ENCODE peak calls at places on chromosomes 2 and 18, in nine cellular contexts. R, Z, Y, D, B, W, H, X and A are unnamed samples.

GRCh38 chr18:377088-377487 is 109.2 kb upstream of the THOC1 start:
- DNase-seq in B (no peak), X (no peak), R (no peak), D (no peak), W (no peak), Y (no peak), H (no peak), Z (no peak), A (no peak)

GRCh38 chr2:226554726-226555125 is 244.9 kb downstream of the IRS1 start:
- DNase-seq in W (no peak), B (no peak), H (no peak), X (no peak), Y (peak; percentile 12), Z (no peak), D (peak; percentile 43), R (no peak), A (no peak)

GRCh38 chr2:190648289-190649034 is 421 bp upstream of the NAB1 start:
- DNase-seq in Y (peak; percentile 96), W (peak; percentile 43), R (peak; percentile 89), X (peak; percentile 77), Z (peak; percentile 65), D (peak; percentile 81), H (peak; percentile 96), B (peak; percentile 93), A (peak; percentile 56)

GRCh38 chr2:235421618-235422017 is 72.2 kb upstream of the AGAP1 start:
- DNase-seq in Z (peak; percentile 42), D (no peak), R (no peak), Y (no peak), W (no peak), H (no peak), X (no peak), B (no peak), A (no peak)

GRCh38 chr2:221981918-221982317 is 316.9 kb downstream of the PAX3 start:
- DNase-seq in D (no peak), R (no peak), X (no peak), B (no peak), H (no peak), Y (no peak), W (no peak), Z (no peak), A (no peak)

GRCh38 chr2:60555066-60555793 is 1.8 kb upstream of the BCL11A start:
- DNase-seq in X (peak; percentile 81), Y (peak; percentile 82), W (no peak), B (peak; percentile 72), Z (no peak), H (no peak), D (peak; percentile 51), R (no peak), A (peak; percentile 88)

GRCh38 chr2:240205348-240205747 is 64.9 kb upstream of the OTOS start:
- DNase-seq in B (no peak), Z (peak; percentile 64), H (peak; percentile 13), R (no peak), Y (peak; percentile 36), X (peak; percentile 7), W (peak; percentile 16), D (peak; percentile 82), A (no peak)

GRCh38 chr2:86223682-86224560 is 24.7 kb downstream of the MRPL35 start:
- DNase-seq in Z (no peak), D (peak; percentile 52), H (no peak), W (no peak), Y (peak; percentile 29), B (no peak), R (no peak), X (no peak), A (no peak)

GRCh38 chr18:24850532-24850931 is 390.1 kb downstream of the HRH4 start:
- DNase-seq in Y (no peak), B (no peak), W (no peak), Z (no peak), X (no peak), D (no peak), H (no peak), R (no peak), A (no peak)

GRCh38 chr2:239278361-239278760 is 122.5 kb downstream of the HDAC4 start:
- DNase-seq in Z (no peak), X (no peak), D (no peak), R (no peak), Y (no peak), B (no peak), W (no peak), H (no peak), A (no peak)

GRCh38 chr2:73938761-73939352 is 12.2 kb downstream of the DGUOK start:
- DNase-seq in D (peak; percentile 78), Z (no peak), X (no peak), Y (peak; percentile 39), R (no peak), B (no peak), H (no peak), W (peak; percentile 49), A (no peak)

GRCh38 chr2:102703748-102704147 is 58.1 kb upstream of the TMEM182 start:
- DNase-seq in Z (peak; percentile 55), R (no peak), B (no peak), D (peak; percentile 39), X (peak; percentile 53), Y (peak; percentile 46), W (no peak), H (no peak), A (peak; percentile 28)

GRCh38 chr18:50853863-50854271 is 25.1 kb upstream of the ME2 start:
- DNase-seq in D (peak; percentile 87), B (no peak), H (no peak), R (no peak), W (no peak), Z (peak; percentile 94), Y (no peak), X (peak; percentile 14), A (no peak)

GRCh38 chr2:181953773-181954537 is 31.7 kb upstream of the PPP1R1C start:
- DNase-seq in B (peak; percentile 21), H (no peak), R (peak; percentile 11), X (peak; percentile 90), Y (peak; percentile 80), Z (no peak), D (peak; percentile 65), W (peak; percentile 16), A (peak; percentile 91)

GRCh38 chr2:218259099-218259921 is 1.5 kb upstream of the GPBAR1 start:
- DNase-seq in R (no peak), W (peak; percentile 40), B (no peak), D (peak; percentile 88), H (peak; percentile 79), Z (no peak), X (peak; percentile 40), Y (peak; percentile 64), A (no peak)
- H3K4me3 ChIP-seq in R (no peak overlapping the region), W (no peak overlapping the region), B (no peak overlapping the region), D (no peak overlapping the region), H (no peak overlapping the region), Z (no peak overlapping the region), X (no peak overlapping the region), Y (peak overlapping the region; percentile 43), A (no peak overlapping the region)

DNA sequence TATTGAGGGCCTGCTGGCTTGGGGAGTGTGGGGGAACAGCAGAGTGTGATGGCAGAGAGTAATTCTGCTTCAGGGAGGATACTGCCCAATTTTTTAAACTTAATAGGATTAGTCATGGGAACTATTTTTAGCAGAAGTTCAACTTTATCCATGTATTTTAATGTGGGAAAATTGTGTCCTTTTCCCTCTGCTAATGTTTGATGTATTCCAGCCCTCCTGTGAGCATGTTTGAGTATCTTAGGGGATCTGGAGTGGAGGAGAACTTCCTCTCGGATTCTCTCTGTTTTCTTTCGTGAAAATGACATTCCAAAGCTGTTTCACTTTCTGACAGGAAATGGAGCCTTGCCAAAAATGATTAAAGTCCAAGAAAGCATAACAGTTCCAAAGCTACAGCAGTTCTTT is 418.4 kb upstream of the ZEB2 start:
- DNase-seq in D (peak; percentile 89), Y (peak; percentile 87), R (no peak), Z (no peak), W (peak; percentile 44), H (no peak), B (no peak), X (no peak), A (no peak)
- H3K4me3 ChIP-seq in D (no peak overlapping the region), Y (peak overlapping the region; percentile 73), R (no peak overlapping the region), Z (no peak overlapping the region), W (no peak overlapping the region), H (peak overlapping the region; percentile 5), B (no peak overlapping the region), X (no peak overlapping the region), A (no peak overlapping the region)

DNA sequence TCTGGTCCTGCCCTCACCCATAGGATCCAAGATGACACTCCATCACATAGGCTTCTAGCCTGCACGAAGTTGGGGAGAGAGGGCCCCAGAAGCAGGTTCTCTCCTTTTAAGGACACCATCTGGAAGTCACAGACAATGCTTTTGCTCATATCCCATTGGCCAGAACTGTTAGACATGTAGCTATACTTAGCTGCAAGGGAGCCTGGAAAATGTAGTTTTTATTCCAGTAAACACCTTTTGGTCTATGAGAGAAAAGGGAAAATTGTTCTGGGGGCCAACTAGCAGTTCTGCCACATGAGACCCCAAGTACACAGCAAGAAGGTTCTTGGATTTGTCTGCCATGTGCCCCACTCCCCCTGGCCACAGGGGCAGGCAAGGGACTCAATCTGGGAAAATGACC is 206.1 kb downstream of the ZFP36L2 start:
- DNase-seq in W (no peak), Z (no peak), H (peak; percentile 24), X (no peak), D (no peak), Y (no peak), R (no peak), B (no peak), A (no peak)
- H3K4me3 ChIP-seq in W (no peak overlapping the region), Z (no peak overlapping the region), H (no peak overlapping the region), X (no peak overlapping the region), D (no peak overlapping the region), Y (no peak overlapping the region), R (no peak overlapping the region), B (no peak overlapping the region), A (no peak overlapping the region)

GRCh38 chr2:216694201-216694825 is 1.0 kb downstream of the IGFBP5 start:
- DNase-seq in H (peak; percentile 83), W (no peak), R (no peak), B (peak; percentile 31), Z (no peak), Y (peak; percentile 82), X (peak; percentile 67), D (no peak), A (no peak)

GRCh38 chr2:216694826-216695217 is 527 bp downstream of the IGFBP5 start:
- DNase-seq in Y (no peak), W (no peak), H (no peak), D (no peak), R (no peak), B (no peak), X (no peak), Z (no peak), A (no peak)

GRCh38 chr2:216696321-216696720 is 972 bp upstream of the IGFBP5 start:
- DNase-seq in D (no peak), X (no peak), R (no peak), Y (no peak), H (no peak), Z (no peak), W (no peak), B (no peak), A (no peak)

GRCh38 chr2:216696751-216697560 is 1.6 kb upstream of the IGFBP5 start:
- DNase-seq in X (peak; percentile 81), B (no peak), Z (no peak), Y (peak; percentile 79), H (no peak), R (no peak), W (no peak), D (peak; percentile 49), A (no peak)

DNA sequence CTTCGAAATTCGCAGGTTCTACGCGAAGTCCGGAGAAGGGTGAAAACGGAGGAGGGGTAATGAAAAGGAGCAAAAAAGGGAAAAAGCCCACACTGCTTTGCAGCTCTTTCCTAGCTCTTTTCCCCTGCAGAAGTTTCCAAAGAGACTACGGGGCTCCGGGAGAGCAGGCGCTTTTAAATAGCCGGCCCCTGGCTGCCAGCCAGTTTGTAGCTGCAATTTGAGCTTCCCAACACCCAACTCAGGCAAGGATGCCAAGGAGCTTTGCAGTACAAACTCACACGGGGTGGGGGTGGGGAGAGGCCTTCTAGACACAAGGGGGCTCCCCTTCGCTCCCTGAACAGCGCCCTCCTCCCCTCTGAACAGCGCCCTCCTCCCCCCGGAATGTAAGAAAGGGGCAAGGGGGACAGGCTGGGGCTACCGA is at the start of gene IGFBP5:
- DNase-seq in H (peak; percentile 96), R (no peak), Z (no peak), B (no peak), X (peak; percentile 82), Y (peak; percentile 96), W (peak; percentile 38), D (peak; percentile 73), A (no peak)
- H3K4me3 ChIP-seq in H (peak within 1 kb of the TSS; percentile 67), R (peak within 1 kb of the TSS; percentile 31), Z (peak within 1 kb of the TSS; percentile 39), B (no peak within 1 kb of the TSS), X (no peak within 1 kb of the TSS), Y (peak within 1 kb of the TSS; percentile 88), W (peak within 1 kb of the TSS; percentile 28), D (peak within 1 kb of the TSS; percentile 34), A (peak within 1 kb of the TSS; percentile 74)